ENCODE peak calls at places on chromosomes 6 and 20, in five cellular contexts. K, C, F, D and B are unnamed samples. For H3K9me3 and H3K4me1, the result is how much of the 10 kb centered on the place peaks cover.

GRCh38 chr20:2729251-2729713 is 36.7 kb downstream of the EBF4 start:
- DNase-seq in K (no peak), C (no peak), F (no peak), D (no peak), B (peak)

GRCh38 chr20:19893356-19893755 is 123.8 kb upstream of the NAA20 start:
- DNase-seq in K (no peak), C (peak), F (no peak), D (no peak), B (peak)

GRCh38 chr6:158703840-158704822 is 54.3 kb downstream of the SYTL3 start:
- DNase-seq in K (peak), C (peak), F (peak), D (peak), B (peak)

GRCh38 chr6:73515204-73516101 is 5.4 kb downstream of the EEF1A1 start:
- DNase-seq in K (no peak), C (peak), F (peak), D (peak), B (peak)

GRCh38 chr6:6721606-6722005 is 133.1 kb downstream of the LY86 start:
- DNase-seq in K (no peak), C (no peak), F (no peak), D (no peak), B (no peak)

GRCh38 chr6:158717341-158718328 is 67.8 kb downstream of the SYTL3 start:
- DNase-seq in K (no peak), C (no peak), F (no peak), D (no peak), B (no peak)

GRCh38 chr20:1588166-1588868 is 30.8 kb upstream of the SIRPD start:
- DNase-seq in K (no peak), C (peak), F (no peak), D (no peak), B (no peak)

GRCh38 chr6:496649-497048 is 105.1 kb downstream of the IRF4 start:
- DNase-seq in K (no peak), C (no peak), F (no peak), D (no peak), B (no peak)

GRCh38 chr6:37276916-37277509 is 19.1 kb upstream of the TMEM217 start:
- DNase-seq in K (no peak), C (no peak), F (no peak), D (no peak), B (no peak)

GRCh38 chr6:108002365-108003221 is 44.6 kb upstream of the SEC63 start:
- DNase-seq in K (no peak), C (peak), F (no peak), D (peak), B (no peak)

GRCh38 chr6:45138765-45139164 is 189.4 kb upstream of the RUNX2 start:
- DNase-seq in K (no peak), C (no peak), F (no peak), D (no peak), B (no peak)

GRCh38 chr20:39880890-39881289 is 808.1 kb downstream of the MAFB start:
- DNase-seq in K (no peak), C (peak), F (no peak), D (peak), B (peak)

GRCh38 chr6:94658929-94659328 is 918.4 kb upstream of the MANEA start:
- DNase-seq in K (no peak), C (no peak), F (no peak), D (no peak), B (no peak)

GRCh38 chr6:70838907-70839285 is 118.0 kb downstream of the B3GAT2 start:
- DNase-seq in K (no peak), C (no peak), F (no peak), D (no peak), B (no peak)

GRCh38 chr6:35017461-35018183 is 123.5 kb downstream of the TCP11 start:
- DNase-seq in K (peak), C (no peak), F (peak), D (no peak), B (no peak)

GRCh38 chr6:54916858-54917257 is 70.3 kb downstream of the FAM83B start:
- DNase-seq in K (no peak), C (peak), F (no peak), D (no peak), B (no peak)

GRCh38 chr20:36173451-36173933 is 19.0 kb downstream of the EPB41L1 start:
- DNase-seq in K (no peak), C (no peak), F (no peak), D (peak), B (peak)

GRCh38 chr20:63706852-63707557 is 771 bp downstream of the ARFRP1 start:
- DNase-seq in K (peak), C (peak), F (peak), D (peak), B (no peak)

GRCh38 chr6:79812195-79812594 is 135.2 kb downstream of the ELOVL4 start:
- DNase-seq in K (no peak), C (no peak), F (no peak), D (peak), B (no peak)

GRCh38 chr6:169966312-169967181 is 215.1 kb downstream of the ERMARD start:
- DNase-seq in K (no peak), C (no peak), F (no peak), D (no peak), B (no peak)

GRCh38 chr6:25017932-25018581 is 82.3 kb upstream of the RIPOR2 start:
- DNase-seq in K (peak), C (peak), F (peak), D (peak), B (peak)

GRCh38 chr6:159899994-159900745 is 9.4 kb downstream of the MAS1 start:
- DNase-seq in K (no peak), C (peak), F (no peak), D (no peak), B (no peak)

GRCh38 chr6:16973071-16973470 is 128.8 kb upstream of the STMND1 start:
- DNase-seq in K (no peak), C (no peak), F (no peak), D (no peak), B (no peak)

GRCh38 chr6:5285526-5285925 is 24.2 kb downstream of the FARS2 start:
- DNase-seq in K (no peak), C (no peak), F (no peak), D (no peak), B (no peak)

DNA sequence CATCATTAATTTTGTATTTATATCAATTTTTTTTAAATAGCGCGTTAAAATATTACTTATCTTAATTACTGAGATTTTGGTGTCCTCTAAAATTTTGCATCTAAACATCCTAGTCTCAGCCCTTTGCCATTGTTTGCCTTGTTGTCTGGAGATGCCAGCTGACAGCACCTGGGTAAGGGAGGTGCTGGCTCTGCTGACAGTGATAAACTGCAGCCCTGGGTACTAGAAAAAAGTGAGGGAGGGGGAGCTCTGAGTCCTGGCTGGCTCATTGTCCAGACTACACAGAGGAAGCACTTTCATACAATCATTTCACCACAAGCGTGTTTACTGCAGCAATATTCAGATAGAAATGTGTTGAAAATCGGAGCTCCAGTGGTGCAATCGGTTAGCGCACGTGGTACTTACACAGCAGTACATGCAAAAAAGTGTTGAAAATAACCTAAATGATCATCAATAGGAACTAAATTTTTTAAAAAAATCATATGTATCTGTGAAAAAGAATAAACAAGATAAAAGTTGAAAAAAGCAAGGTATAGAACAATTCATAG is 18.5 kb upstream of the UBR2 start:
- DNase-seq in K (peak), C (no peak), F (no peak), D (no peak), B (no peak)
- TF ChIP-seq CTCF in K (no peak), C (no peak), F (no peak), D (no peak), B (no peak)

GRCh38 chr6:168695701-168696100 is 254.7 kb downstream of the SMOC2 start:
- DNase-seq in K (no peak), C (no peak), F (no peak), D (peak), B (no peak)

GRCh38 chr6:168698923-168699322 is 257.9 kb downstream of the SMOC2 start:
- DNase-seq in K (no peak), C (no peak), F (no peak), D (no peak), B (no peak)

GRCh38 chr6:168700880-168701279 is 259.9 kb downstream of the SMOC2 start:
- DNase-seq in K (no peak), C (no peak), F (no peak), D (no peak), B (no peak)

GRCh38 chr6:168703970-168704369 is 263.0 kb downstream of the SMOC2 start:
- DNase-seq in K (no peak), C (no peak), F (no peak), D (no peak), B (no peak)

GRCh38 chr6:168699631-168700315 is 258.8 kb downstream of the SMOC2 start:
- DNase-seq in K (no peak), C (no peak), F (no peak), D (no peak), B (no peak)
- H3K9me3 ChIP-seq in K (under half), C (under half), F (under half), D (under half), B (under half)

DNA sequence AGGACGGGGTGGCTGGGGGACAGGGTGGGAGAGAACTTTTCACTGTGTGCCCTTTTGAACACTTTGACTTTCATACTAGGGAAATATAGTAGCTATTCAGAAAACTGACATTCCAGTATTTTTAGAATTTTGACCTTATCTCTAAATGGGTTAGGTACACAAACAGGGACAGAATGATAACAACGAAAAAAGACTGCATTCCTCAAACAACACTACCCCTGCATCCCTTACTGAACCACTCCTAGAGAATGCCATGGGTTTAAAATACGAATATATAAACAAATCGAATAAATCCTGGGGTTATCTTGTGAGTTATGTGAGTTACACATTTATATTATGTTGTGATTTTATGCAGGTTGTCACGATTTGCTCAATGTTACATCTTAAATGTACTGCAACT is 64.3 kb downstream of the KCNB1 start:
- DNase-seq in K (no peak), C (no peak), F (no peak), D (no peak), B (no peak)
- H3K4me1 ChIP-seq in K (under half), C (under half), F (under half), D (under half), B (under half)

GRCh38 chr20:51767867-51768758 is at the start of gene ATP9A:
- DNase-seq in K (no peak), C (peak), F (peak), D (no peak), B (peak)
- TF ChIP-seq CTCF in K (peak), C (no peak), F (no peak), D (no peak), B (no peak)

GRCh38 chr6:15901141-15902115 is 227.5 kb upstream of the MYLIP start:
- DNase-seq in K (no peak), C (no peak), F (no peak), D (no peak), B (peak)
- H3K9me3 ChIP-seq in K (under half), C (under half), F (under half), D (under half), B (under half)

DNA sequence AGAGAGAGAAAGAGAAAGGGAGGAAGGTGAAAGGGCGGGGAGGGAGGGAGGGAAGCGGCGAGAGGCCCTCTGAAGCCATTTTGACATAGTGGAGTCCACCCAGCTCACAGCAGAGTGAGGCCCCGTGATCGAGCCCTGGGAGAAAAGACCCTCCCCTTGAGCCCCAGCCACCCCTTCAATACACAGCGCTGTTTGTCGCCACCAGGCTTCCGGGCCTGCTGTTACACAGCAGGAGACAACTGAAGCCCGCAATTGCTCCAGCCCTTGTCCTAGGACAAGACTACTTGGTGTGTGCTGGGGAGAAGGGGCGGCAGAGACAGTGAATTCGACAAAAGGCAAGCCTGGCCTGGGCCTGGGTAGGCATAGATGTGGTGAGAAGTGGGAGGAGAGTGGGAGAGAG is 67.3 kb downstream of the PRR18 start:
- DNase-seq in K (no peak), C (no peak), F (no peak), D (peak), B (no peak)
- H3K4me1 ChIP-seq in K (under half), C (under half), F (under half), D (under half), B (under half)

GRCh38 chr6:10612161-10612560 is 82.3 kb downstream of the C6orf52 start:
- DNase-seq in K (no peak), C (no peak), F (no peak), D (no peak), B (no peak)
- TF ChIP-seq CTCF in K (no peak), C (no peak), F (no peak), D (peak), B (no peak)